ENCODE peak calls at places on chromosomes 1 and 21, in six cellular contexts. One of them, this sample, is unnamed. For H3K4me1, the result is how much of the 10 kb centered on the place peaks cover.

GRCh38 chr1:188022661-188023060 is 1193.9 kb downstream of the PLA2G4A start:
- DNase-seq in body of pancreas: no peak
- DNase-seq in tibial nerve: no peak
- DNase-seq in neural progenitor cell: no peak
- DNase-seq in A673: no peak
- DNase-seq in lung: no peak
- DNase-seq in this sample: no peak

GRCh38 chr1:58399176-58399575 is 147.3 kb downstream of the OMA1 start:
- DNase-seq in body of pancreas: no peak
- DNase-seq in tibial nerve: no peak
- DNase-seq in neural progenitor cell: no peak
- DNase-seq in A673: no peak
- DNase-seq in lung: no peak
- DNase-seq in this sample: no peak

GRCh38 chr21:34595457-34595856 is 19.5 kb downstream of the RCAN1 start:
- DNase-seq in body of pancreas: peak
- DNase-seq in tibial nerve: no peak
- DNase-seq in neural progenitor cell: no peak
- DNase-seq in A673: no peak
- DNase-seq in lung: no peak
- DNase-seq in this sample: no peak

GRCh38 chr1:165858364-165858823 is 31.0 kb downstream of the UCK2 start:
- DNase-seq in body of pancreas: peak
- DNase-seq in tibial nerve: no peak
- DNase-seq in neural progenitor cell: no peak
- DNase-seq in A673: no peak
- DNase-seq in lung: no peak
- DNase-seq in this sample: no peak

GRCh38 chr1:246074421-246074820 is 432.7 kb downstream of the SMYD3 start:
- DNase-seq in body of pancreas: no peak
- DNase-seq in tibial nerve: no peak
- DNase-seq in neural progenitor cell: no peak
- DNase-seq in A673: no peak
- DNase-seq in lung: no peak
- DNase-seq in this sample: no peak

GRCh38 chr1:40782371-40782956 is 1.1 kb upstream of the KCNQ4 start:
- DNase-seq in body of pancreas: no peak
- DNase-seq in tibial nerve: no peak
- DNase-seq in neural progenitor cell: peak
- DNase-seq in A673: no peak
- DNase-seq in lung: no peak
- DNase-seq in this sample: peak

GRCh38 chr1:183052861-183053260 is 29.6 kb downstream of the LAMC1 start:
- DNase-seq in body of pancreas: no peak
- DNase-seq in tibial nerve: no peak
- DNase-seq in neural progenitor cell: no peak
- DNase-seq in A673: no peak
- DNase-seq in lung: no peak
- DNase-seq in this sample: no peak

GRCh38 chr1:175877939-175878730 is 134.7 kb upstream of the TNR start:
- DNase-seq in body of pancreas: no peak
- DNase-seq in tibial nerve: no peak
- DNase-seq in neural progenitor cell: no peak
- DNase-seq in A673: no peak
- DNase-seq in lung: no peak
- DNase-seq in this sample: no peak

GRCh38 chr1:46815133-46815532 is 16.3 kb downstream of the CYP4B1 start:
- DNase-seq in body of pancreas: no peak
- DNase-seq in tibial nerve: no peak
- DNase-seq in neural progenitor cell: no peak
- DNase-seq in A673: no peak
- DNase-seq in lung: no peak
- DNase-seq in this sample: no peak

GRCh38 chr1:58005212-58005611 is 541.3 kb downstream of the OMA1 start:
- DNase-seq in body of pancreas: no peak
- DNase-seq in tibial nerve: no peak
- DNase-seq in neural progenitor cell: no peak
- DNase-seq in A673: no peak
- DNase-seq in lung: no peak
- DNase-seq in this sample: no peak

GRCh38 chr1:244325056-244325764 is 126.5 kb downstream of the ADSS2 start:
- DNase-seq in body of pancreas: no peak
- DNase-seq in tibial nerve: no peak
- DNase-seq in neural progenitor cell: no peak
- DNase-seq in A673: no peak
- DNase-seq in lung: peak
- DNase-seq in this sample: no peak

GRCh38 chr1:7388488-7389185 is 382.5 kb upstream of the VAMP3 start:
- DNase-seq in body of pancreas: no peak
- DNase-seq in tibial nerve: no peak
- DNase-seq in neural progenitor cell: no peak
- DNase-seq in A673: no peak
- DNase-seq in lung: no peak
- DNase-seq in this sample: no peak

GRCh38 chr1:221902961-221903360 is 161.1 kb upstream of the DUSP10 start:
- DNase-seq in body of pancreas: no peak
- DNase-seq in tibial nerve: no peak
- DNase-seq in neural progenitor cell: no peak
- DNase-seq in A673: no peak
- DNase-seq in lung: no peak
- DNase-seq in this sample: no peak

GRCh38 chr1:26994020-26994745 is 691 bp downstream of the TRNP1 start:
- DNase-seq in body of pancreas: no peak
- DNase-seq in tibial nerve: no peak
- DNase-seq in neural progenitor cell: peak
- DNase-seq in A673: no peak
- DNase-seq in lung: no peak
- DNase-seq in this sample: no peak

GRCh38 chr1:26998319-26999300 is 5.1 kb downstream of the TRNP1 start:
- DNase-seq in body of pancreas: no peak
- DNase-seq in tibial nerve: no peak
- DNase-seq in neural progenitor cell: no peak
- DNase-seq in A673: no peak
- DNase-seq in lung: no peak
- DNase-seq in this sample: no peak

GRCh38 chr1:26994772-26995625 is 1.5 kb downstream of the TRNP1 start:
- DNase-seq in body of pancreas: no peak
- DNase-seq in tibial nerve: no peak
- DNase-seq in neural progenitor cell: no peak
- DNase-seq in A673: no peak
- DNase-seq in lung: no peak
- DNase-seq in this sample: no peak

GRCh38 chr1:26996024-26996423 is 2.5 kb downstream of the TRNP1 start:
- DNase-seq in body of pancreas: no peak
- DNase-seq in tibial nerve: no peak
- DNase-seq in neural progenitor cell: no peak
- DNase-seq in A673: no peak
- DNase-seq in lung: no peak
- DNase-seq in this sample: no peak

DNA sequence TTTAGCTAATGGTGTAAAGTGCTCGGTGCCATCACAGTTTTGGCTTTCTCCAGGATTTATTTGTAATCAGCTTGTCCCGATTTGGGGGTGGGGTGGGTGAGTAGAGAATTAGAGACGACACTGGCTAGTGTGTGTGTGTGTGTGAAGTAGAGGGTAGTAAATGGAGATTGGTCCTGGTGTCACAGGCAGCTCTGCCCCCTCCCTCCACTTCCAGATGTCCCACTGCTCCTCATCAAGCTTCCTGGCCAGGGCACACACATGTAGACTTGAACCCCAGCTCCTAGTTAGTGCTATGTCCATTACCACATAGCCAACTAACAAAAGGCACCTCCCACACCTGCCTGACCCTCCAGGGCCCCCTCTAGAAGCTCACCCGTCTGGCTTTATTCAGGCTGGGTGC is 3.2 kb downstream of the TRNP1 start:
- DNase-seq in body of pancreas: no peak
- DNase-seq in tibial nerve: no peak
- DNase-seq in neural progenitor cell: no peak
- DNase-seq in A673: no peak
- DNase-seq in lung: no peak
- DNase-seq in this sample: no peak
- H3K4me1 ChIP-seq in body of pancreas: half or more
- H3K4me1 ChIP-seq in tibial nerve: half or more
- H3K4me1 ChIP-seq in neural progenitor cell: under half
- H3K4me1 ChIP-seq in A673: under half
- H3K4me1 ChIP-seq in lung: under half
- H3K4me1 ChIP-seq in this sample: under half

GRCh38 chr1:201399352-201400126 is 415 bp upstream of the LAD1 start:
- DNase-seq in body of pancreas: peak
- DNase-seq in tibial nerve: no peak
- DNase-seq in neural progenitor cell: peak
- DNase-seq in A673: no peak
- DNase-seq in lung: peak
- DNase-seq in this sample: peak
- H3K4me3 ChIP-seq in body of pancreas: peak
- H3K4me3 ChIP-seq in tibial nerve: peak
- H3K4me3 ChIP-seq in neural progenitor cell: peak
- H3K4me3 ChIP-seq in A673: no peak
- H3K4me3 ChIP-seq in lung: peak
- H3K4me3 ChIP-seq in this sample: peak

GRCh38 chr1:31102501-31102950 is 37.0 kb upstream of the PUM1 start:
- DNase-seq in body of pancreas: no peak
- DNase-seq in tibial nerve: no peak
- DNase-seq in neural progenitor cell: no peak
- DNase-seq in A673: no peak
- DNase-seq in lung: no peak
- DNase-seq in this sample: no peak

GRCh38 chr1:31099283-31100063 is 34.0 kb upstream of the PUM1 start:
- DNase-seq in body of pancreas: peak
- DNase-seq in tibial nerve: no peak
- DNase-seq in neural progenitor cell: no peak
- DNase-seq in A673: no peak
- DNase-seq in lung: no peak
- DNase-seq in this sample: no peak

GRCh38 chr1:31105646-31106045 is 40.1 kb upstream of the PUM1 start:
- DNase-seq in body of pancreas: no peak
- DNase-seq in tibial nerve: no peak
- DNase-seq in neural progenitor cell: no peak
- DNase-seq in A673: no peak
- DNase-seq in lung: no peak
- DNase-seq in this sample: no peak

GRCh38 chr1:31095985-31096384 is 30.5 kb upstream of the PUM1 start:
- DNase-seq in body of pancreas: no peak
- DNase-seq in tibial nerve: no peak
- DNase-seq in neural progenitor cell: no peak
- DNase-seq in A673: no peak
- DNase-seq in lung: no peak
- DNase-seq in this sample: no peak

GRCh38 chr1:31101147-31101502 is 35.6 kb upstream of the PUM1 start:
- DNase-seq in body of pancreas: no peak
- DNase-seq in tibial nerve: no peak
- DNase-seq in neural progenitor cell: no peak
- DNase-seq in A673: no peak
- DNase-seq in lung: no peak
- DNase-seq in this sample: no peak
- TF ChIP-seq CTCF in body of pancreas: no peak
- TF ChIP-seq CTCF in tibial nerve: no peak
- TF ChIP-seq CTCF in neural progenitor cell: no peak
- TF ChIP-seq CTCF in A673: no peak
- TF ChIP-seq CTCF in lung: no peak
- TF ChIP-seq CTCF in this sample: no peak

DNA sequence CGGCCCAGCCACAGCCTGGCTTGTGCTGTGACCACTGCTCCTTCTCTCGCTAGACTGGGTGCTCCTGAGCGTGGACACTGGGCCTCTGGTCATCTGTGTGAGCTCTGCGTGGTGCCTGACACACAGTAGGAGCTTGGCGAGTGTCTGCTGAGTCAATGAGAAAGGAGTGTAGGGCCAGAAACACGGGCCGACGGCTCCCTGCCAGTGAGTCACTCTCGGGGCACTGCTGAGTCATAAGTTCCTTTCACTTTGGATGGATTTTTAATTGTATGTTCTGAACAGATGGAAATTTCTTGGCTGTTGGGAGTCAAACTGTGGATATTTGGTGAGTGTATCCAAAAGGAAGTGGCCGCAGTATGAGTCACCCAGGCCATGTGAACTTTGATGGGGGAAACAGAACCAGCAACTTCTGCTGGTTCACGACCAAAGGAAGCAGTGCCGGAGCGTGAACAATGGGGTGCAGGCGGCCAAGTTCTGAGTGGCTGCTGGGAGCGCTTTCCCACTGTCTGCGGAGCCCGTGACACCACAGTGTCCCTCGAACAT is 41.0 kb upstream of the COL18A1 start:
- DNase-seq in body of pancreas: peak
- DNase-seq in tibial nerve: peak
- DNase-seq in neural progenitor cell: no peak
- DNase-seq in A673: peak
- DNase-seq in lung: peak
- DNase-seq in this sample: peak
- H3K4me1 ChIP-seq in body of pancreas: under half
- H3K4me1 ChIP-seq in tibial nerve: under half
- H3K4me1 ChIP-seq in neural progenitor cell: half or more
- H3K4me1 ChIP-seq in A673: under half
- H3K4me1 ChIP-seq in lung: under half
- H3K4me1 ChIP-seq in this sample: under half

DNA sequence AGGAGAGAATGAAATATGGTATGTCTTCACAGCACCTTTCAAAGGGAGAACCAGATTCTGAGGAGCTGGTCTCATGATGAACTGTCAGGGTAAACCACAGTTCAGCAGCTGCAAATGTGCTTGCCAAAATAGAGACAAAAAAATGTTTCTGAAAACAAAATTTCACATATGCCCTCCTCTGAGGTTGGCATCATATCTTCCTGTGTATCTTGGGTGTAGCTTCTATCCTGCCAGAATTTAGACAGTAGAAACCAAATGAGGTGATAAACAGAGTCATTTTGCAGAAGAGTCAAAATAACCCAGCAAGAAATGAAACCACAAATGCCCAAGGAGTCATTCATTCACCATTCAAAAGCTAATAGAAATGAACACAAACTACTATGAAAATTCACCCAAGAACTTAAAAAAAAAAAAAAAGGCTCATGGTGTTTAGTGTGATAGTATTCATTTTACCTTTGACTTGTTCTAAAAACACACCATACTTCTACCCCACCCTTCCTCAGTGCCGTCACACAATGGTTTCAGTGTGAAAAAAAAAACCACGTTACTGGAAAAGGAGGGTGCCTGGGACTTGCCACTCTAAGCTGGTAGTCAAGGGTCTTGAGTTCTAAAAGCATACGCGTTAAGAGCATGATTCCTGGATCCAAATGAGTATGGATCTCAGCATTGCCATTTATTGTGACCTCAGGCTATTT is 18.5 kb downstream of the SELL start:
- DNase-seq in body of pancreas: no peak
- DNase-seq in tibial nerve: no peak
- DNase-seq in neural progenitor cell: no peak
- DNase-seq in A673: no peak
- DNase-seq in lung: no peak
- DNase-seq in this sample: no peak
- H3K4me3 ChIP-seq in body of pancreas: no peak
- H3K4me3 ChIP-seq in tibial nerve: no peak
- H3K4me3 ChIP-seq in neural progenitor cell: no peak
- H3K4me3 ChIP-seq in A673: no peak
- H3K4me3 ChIP-seq in lung: no peak
- H3K4me3 ChIP-seq in this sample: no peak

This sample was measured in mucosa of descending colon.